ENCODE peak calls at places on chromosomes 11 and 22, in ten cellular contexts. V is right lobe of liver, F is ovary, G is Peyer's patch, L is tibial nerve, A is K562, Y is heart left ventricle, Z is transverse colon, E is adrenal gland, X is breast epithelium. K is an unnamed sample. For H3K36me3, the result is how much of the 10 kb centered on the place peaks cover.

GRCh38 chr11:8671651-8672062 is 10.8 kb downstream of the TRIM66 start:
- DNase-seq in V (no peak), F (peak), G (no peak), L (no peak), A (no peak), Y (peak), Z (no peak), E (peak), X (no peak), K (no peak)

GRCh38 chr22:24937114-24937513 is 9.4 kb downstream of the LHFPL7 start:
- DNase-seq in V (no peak), F (no peak), G (no peak), L (no peak), A (peak), Y (no peak), Z (no peak), E (no peak), X (no peak), K (no peak)

GRCh38 chr11:70668204-70669202 is 270.2 kb downstream of the CTTN start:
- DNase-seq in V (no peak), F (no peak), G (no peak), L (no peak), A (no peak), Y (no peak), Z (no peak), E (no peak), X (no peak), K (no peak)

GRCh38 chr11:128467610-128468041 is 119.7 kb downstream of the ETS1 start:
- DNase-seq in V (no peak), F (no peak), G (no peak), L (peak), A (no peak), Y (no peak), Z (no peak), E (no peak), X (peak), K (no peak)

GRCh38 chr11:16191852-16192240 is 164.5 kb downstream of the SOX6 start:
- DNase-seq in V (no peak), F (no peak), G (no peak), L (no peak), A (no peak), Y (no peak), Z (no peak), E (no peak), X (no peak), K (no peak)

GRCh38 chr22:39098576-39098975 is 1.5 kb downstream of the APOBEC3H start:
- DNase-seq in V (no peak), F (no peak), G (no peak), L (no peak), A (no peak), Y (no peak), Z (no peak), E (no peak), X (no peak), K (no peak)

GRCh38 chr11:111347002-111347722 is 31.9 kb downstream of the POU2AF1 start:
- DNase-seq in V (no peak), F (no peak), G (no peak), L (peak), A (no peak), Y (no peak), Z (no peak), E (no peak), X (peak), K (no peak)

GRCh38 chr11:61509058-61510029 is 795 bp downstream of the LRRC10B start:
- DNase-seq in V (peak), F (no peak), G (peak), L (no peak), A (peak), Y (peak), Z (peak), E (peak), X (peak), K (peak)

GRCh38 chr11:103326070-103326794 is 217.0 kb downstream of the DYNC2H1 start:
- DNase-seq in V (no peak), F (no peak), G (no peak), L (no peak), A (peak), Y (peak), Z (peak), E (peak), X (no peak), K (peak)

GRCh38 chr11:121932646-121933185 is 183.3 kb downstream of the BLID start:
- DNase-seq in V (no peak), F (no peak), G (no peak), L (no peak), A (no peak), Y (no peak), Z (no peak), E (no peak), X (no peak), K (no peak)

GRCh38 chr22:37492428-37493344 is 6.5 kb upstream of the MFNG start:
- DNase-seq in V (no peak), F (no peak), G (no peak), L (no peak), A (peak), Y (no peak), Z (peak), E (no peak), X (no peak), K (no peak)

GRCh38 chr11:65589444-65590239 is 6.0 kb downstream of the KCNK7 start:
- DNase-seq in V (no peak), F (no peak), G (no peak), L (no peak), A (peak), Y (no peak), Z (peak), E (no peak), X (no peak), K (no peak)

GRCh38 chr11:72227316-72228228 is 3.0 kb downstream of the INPPL1 start:
- DNase-seq in V (no peak), F (no peak), G (no peak), L (no peak), A (no peak), Y (no peak), Z (no peak), E (peak), X (peak), K (no peak)

GRCh38 chr11:26623076-26623666 is 51.1 kb upstream of the MUC15 start:
- DNase-seq in V (no peak), F (no peak), G (no peak), L (no peak), A (no peak), Y (no peak), Z (no peak), E (no peak), X (no peak), K (no peak)

GRCh38 chr11:27807594-27807993 is 107.3 kb upstream of the BDNF start:
- DNase-seq in V (no peak), F (no peak), G (no peak), L (no peak), A (no peak), Y (no peak), Z (no peak), E (no peak), X (no peak), K (no peak)

GRCh38 chr22:45008853-45009751 is 703 bp downstream of the PHF21B start:
- DNase-seq in V (no peak), F (peak), G (no peak), L (no peak), A (peak), Y (no peak), Z (no peak), E (peak), X (no peak), K (no peak)

GRCh38 chr11:92266821-92267220 is 42.2 kb downstream of the FAT3 start:
- DNase-seq in V (peak), F (no peak), G (no peak), L (no peak), A (no peak), Y (no peak), Z (no peak), E (no peak), X (no peak), K (no peak)

GRCh38 chr11:7490054-7490453 is 4.7 kb downstream of the OLFML1 start:
- DNase-seq in V (no peak), F (peak), G (no peak), L (no peak), A (no peak), Y (no peak), Z (no peak), E (no peak), X (no peak), K (no peak)

GRCh38 chr22:22716136-22716535 is 71.7 kb downstream of the GGTLC2 start:
- DNase-seq in V (no peak), F (no peak), G (no peak), L (no peak), A (no peak), Y (no peak), Z (no peak), E (no peak), X (no peak), K (no peak)

GRCh38 chr11:6646040-6646439 is 9.6 kb downstream of the DCHS1 start:
- DNase-seq in V (no peak), F (peak), G (no peak), L (peak), A (peak), Y (peak), Z (no peak), E (peak), X (no peak), K (no peak)

GRCh38 chr11:46976182-46976854 is 39.8 kb downstream of the CSTPP1 start:
- DNase-seq in V (no peak), F (no peak), G (no peak), L (no peak), A (no peak), Y (no peak), Z (no peak), E (no peak), X (no peak), K (no peak)

GRCh38 chr11:115504279-115505158 is at the start of gene CADM1:
- DNase-seq in V (peak), F (peak), G (peak), L (peak), A (peak), Y (peak), Z (peak), E (peak), X (peak), K (peak)

GRCh38 chr11:121654506-121655480 is 202.0 kb upstream of the SORL1-AS1 start:
- DNase-seq in V (no peak), F (peak), G (no peak), L (no peak), A (no peak), Y (no peak), Z (no peak), E (no peak), X (no peak), K (peak)

GRCh38 chr22:25402501-25403283 is 161.8 kb upstream of the GRK3 start:
- DNase-seq in V (peak), F (peak), G (no peak), L (no peak), A (peak), Y (peak), Z (peak), E (peak), X (no peak), K (peak)

GRCh38 chr11:26946209-26946828 is 47.6 kb upstream of the FIBIN start:
- DNase-seq in V (no peak), F (no peak), G (no peak), L (no peak), A (no peak), Y (no peak), Z (no peak), E (no peak), X (no peak), K (no peak)

GRCh38 chr11:92828576-92828975 is 140.9 kb upstream of the MTNR1B start:
- DNase-seq in V (no peak), F (no peak), G (no peak), L (no peak), A (no peak), Y (no peak), Z (no peak), E (no peak), X (no peak), K (no peak)

GRCh38 chr11:116193321-116194114 is 579.3 kb downstream of the BUD13 start:
- DNase-seq in V (no peak), F (peak), G (peak), L (no peak), A (no peak), Y (peak), Z (peak), E (peak), X (peak), K (peak)

DNA sequence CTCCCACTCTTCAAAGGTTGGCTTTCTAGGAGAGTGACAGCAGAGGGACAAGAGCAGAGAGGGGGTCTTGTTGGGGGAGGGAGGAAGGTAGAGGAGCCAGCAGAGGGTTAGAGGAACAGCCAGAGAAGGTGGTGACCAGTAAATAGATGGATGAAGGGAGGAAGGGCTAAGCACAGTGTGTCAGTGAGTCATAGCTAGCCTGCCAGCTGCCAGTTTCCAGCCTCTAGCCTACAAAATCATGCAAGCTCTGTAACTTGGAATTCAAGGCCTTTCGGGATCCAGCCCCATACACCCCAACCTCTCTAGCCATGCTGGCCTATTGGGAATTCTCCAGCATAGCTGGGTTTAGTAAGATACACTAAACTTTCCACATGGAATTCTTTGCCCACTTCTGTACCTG is 147.4 kb upstream of the TEAD1 start:
- DNase-seq in V (no peak), F (no peak), G (no peak), L (no peak), A (no peak), Y (no peak), Z (no peak), E (peak), X (no peak), K (no peak)
- H3K36me3 ChIP-seq in V (under half), F (under half), G (under half), L (under half), A (under half), Y (under half), Z (under half), E (under half), X (under half), K (under half)

DNA sequence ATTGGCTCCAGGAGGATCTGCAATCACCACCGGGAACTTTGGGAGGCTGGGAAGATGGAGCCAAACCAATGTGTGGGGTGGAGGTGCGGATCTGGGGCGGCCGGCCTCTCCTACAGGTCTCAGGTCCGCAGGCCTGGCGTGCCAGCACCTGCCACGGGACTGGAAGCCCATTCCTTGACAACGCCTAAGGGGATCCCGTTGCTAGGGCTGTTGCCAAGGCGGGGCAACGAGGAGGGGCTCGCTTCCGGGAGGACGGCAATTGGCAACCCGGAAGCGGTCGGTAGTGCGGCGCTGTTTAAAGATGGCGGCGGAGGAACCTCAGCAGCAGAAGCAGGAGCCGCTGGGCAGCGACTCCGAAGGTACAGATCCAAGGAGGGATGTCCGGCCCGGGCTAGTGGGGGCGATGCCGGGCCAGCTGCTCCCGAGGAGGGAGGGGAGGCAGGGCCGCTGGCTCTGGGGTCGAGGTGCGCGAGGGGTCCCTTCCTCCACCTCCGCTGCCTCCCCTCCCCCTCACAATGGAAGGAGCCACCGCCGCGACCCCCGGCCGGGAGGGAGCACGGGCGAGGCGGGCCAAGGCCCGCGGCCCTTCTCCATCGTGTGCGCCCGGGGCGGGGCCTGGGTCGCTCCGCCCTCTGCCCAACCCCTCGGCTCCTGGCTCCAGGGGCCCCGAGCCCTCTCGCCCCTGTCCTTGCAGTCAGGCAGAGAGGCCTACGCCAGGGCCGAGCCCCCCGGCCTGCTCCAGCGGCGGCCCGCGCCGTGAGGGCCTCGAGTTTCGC is at the start of gene OTUB1:
- DNase-seq in V (peak), F (peak), G (peak), L (peak), A (peak), Y (peak), Z (peak), E (peak), X (peak), K (peak)
- TF ChIP-seq POLR2A in V (peak), F (peak), G (no peak), L (no peak), A (peak), Y (no peak), Z (peak), E (peak), X (peak), K (peak)

DNA sequence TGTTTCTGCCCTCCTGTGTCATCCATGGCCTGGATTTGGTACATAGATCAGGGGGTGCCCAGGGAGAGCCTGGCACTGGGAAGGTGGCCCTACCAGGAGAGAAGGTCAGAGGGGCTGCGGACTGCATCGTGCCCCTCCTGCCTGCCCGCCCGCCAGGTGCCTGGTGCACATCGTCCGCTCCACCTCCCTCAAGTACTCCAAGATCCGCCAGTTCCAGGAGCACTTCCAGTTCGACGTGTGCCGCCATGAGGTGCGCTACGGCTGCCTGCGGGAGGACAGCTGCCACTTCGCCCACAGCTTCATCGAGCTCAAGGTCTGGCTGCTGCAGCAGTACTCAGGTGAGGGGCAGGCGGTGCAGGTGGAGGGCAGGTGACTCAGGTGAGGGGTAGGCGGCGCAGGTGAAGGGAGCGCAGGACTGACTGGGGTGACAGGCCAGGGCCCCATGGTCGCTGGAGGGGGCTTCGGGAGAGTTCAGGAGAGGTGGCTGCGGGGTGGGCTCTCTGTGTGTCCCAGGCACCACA is 32.7 kb upstream of the TEF start:
- DNase-seq in V (no peak), F (no peak), G (no peak), L (no peak), A (no peak), Y (no peak), Z (no peak), E (no peak), X (no peak), K (no peak)
- H3K36me3 ChIP-seq in V (half or more), F (under half), G (under half), L (under half), A (half or more), Y (half or more), Z (under half), E (half or more), X (under half), K (under half)

GRCh38 chr11:73833067-73833466 is 43.6 kb downstream of the COA4 start:
- DNase-seq in V (no peak), F (no peak), G (no peak), L (no peak), A (no peak), Y (no peak), Z (no peak), E (no peak), X (no peak), K (no peak)
- TF ChIP-seq POLR2A in V (no peak), F (no peak), G (no peak), L (no peak), A (no peak), Y (no peak), Z (no peak), E (no peak), X (no peak), K (no peak)